ENCODE peak calls at places on chromosomes 13 and 19, in nine cellular contexts. One of them, this sample, is unnamed.

GRCh38 chr19:925912-926594 is at the start of gene ARID3A:
- DNase-seq in kidney epithelial cell: no peak
- DNase-seq in tibial nerve: no peak
- DNase-seq in cardiac fibroblast: no peak
- DNase-seq in SJSA1: peak
- DNase-seq in fibroblast of pulmonary artery: peak
- DNase-seq in cardiac muscle cell: peak
- DNase-seq in left lung: no peak
- DNase-seq in psoas muscle: peak
- DNase-seq in this sample: no peak

GRCh38 chr19:47145639-47146486 is 15.2 kb downstream of the SAE1 start:
- DNase-seq in kidney epithelial cell: no peak
- DNase-seq in tibial nerve: no peak
- DNase-seq in cardiac fibroblast: no peak
- DNase-seq in SJSA1: no peak
- DNase-seq in fibroblast of pulmonary artery: no peak
- DNase-seq in cardiac muscle cell: no peak
- DNase-seq in left lung: no peak
- DNase-seq in psoas muscle: no peak
- DNase-seq in this sample: no peak

GRCh38 chr19:52094526-52094925 is 1.0 kb downstream of the ZNF841 start:
- DNase-seq in kidney epithelial cell: no peak
- DNase-seq in tibial nerve: no peak
- DNase-seq in cardiac fibroblast: peak
- DNase-seq in SJSA1: peak
- DNase-seq in fibroblast of pulmonary artery: no peak
- DNase-seq in cardiac muscle cell: no peak
- DNase-seq in left lung: no peak
- DNase-seq in psoas muscle: no peak
- DNase-seq in this sample: no peak

GRCh38 chr13:71702253-71702652 is 164.8 kb downstream of the DACH1 start:
- DNase-seq in kidney epithelial cell: no peak
- DNase-seq in tibial nerve: no peak
- DNase-seq in cardiac fibroblast: no peak
- DNase-seq in SJSA1: no peak
- DNase-seq in fibroblast of pulmonary artery: no peak
- DNase-seq in cardiac muscle cell: no peak
- DNase-seq in left lung: no peak
- DNase-seq in psoas muscle: no peak
- DNase-seq in this sample: no peak

GRCh38 chr19:29665215-29665825 is at the start of gene PLEKHF1:
- DNase-seq in kidney epithelial cell: no peak
- DNase-seq in tibial nerve: peak
- DNase-seq in cardiac fibroblast: peak
- DNase-seq in SJSA1: peak
- DNase-seq in fibroblast of pulmonary artery: peak
- DNase-seq in cardiac muscle cell: peak
- DNase-seq in left lung: peak
- DNase-seq in psoas muscle: peak
- DNase-seq in this sample: peak

GRCh38 chr19:54298357-54299125 is 14.4 kb downstream of the LILRA5 start:
- DNase-seq in kidney epithelial cell: no peak
- DNase-seq in tibial nerve: no peak
- DNase-seq in cardiac fibroblast: no peak
- DNase-seq in SJSA1: no peak
- DNase-seq in fibroblast of pulmonary artery: no peak
- DNase-seq in cardiac muscle cell: no peak
- DNase-seq in left lung: no peak
- DNase-seq in psoas muscle: no peak
- DNase-seq in this sample: no peak

GRCh38 chr19:29532097-29532496 is 6.3 kb downstream of the VSTM2B start:
- DNase-seq in kidney epithelial cell: no peak
- DNase-seq in tibial nerve: no peak
- DNase-seq in cardiac fibroblast: no peak
- DNase-seq in SJSA1: no peak
- DNase-seq in fibroblast of pulmonary artery: no peak
- DNase-seq in cardiac muscle cell: no peak
- DNase-seq in left lung: peak
- DNase-seq in psoas muscle: no peak
- DNase-seq in this sample: no peak

GRCh38 chr13:44759222-44759721 is 183.1 kb upstream of the TSC22D1 start:
- DNase-seq in kidney epithelial cell: no peak
- DNase-seq in tibial nerve: no peak
- DNase-seq in cardiac fibroblast: no peak
- DNase-seq in SJSA1: no peak
- DNase-seq in fibroblast of pulmonary artery: no peak
- DNase-seq in cardiac muscle cell: no peak
- DNase-seq in left lung: no peak
- DNase-seq in psoas muscle: no peak
- DNase-seq in this sample: no peak

GRCh38 chr13:21673592-21674270 is 2.9 kb downstream of the FGF9 start:
- DNase-seq in kidney epithelial cell: no peak
- DNase-seq in tibial nerve: no peak
- DNase-seq in cardiac fibroblast: peak
- DNase-seq in SJSA1: peak
- DNase-seq in fibroblast of pulmonary artery: peak
- DNase-seq in cardiac muscle cell: peak
- DNase-seq in left lung: no peak
- DNase-seq in psoas muscle: peak
- DNase-seq in this sample: no peak

GRCh38 chr13:28035146-28035782 is 46.8 kb upstream of the URAD start:
- DNase-seq in kidney epithelial cell: no peak
- DNase-seq in tibial nerve: no peak
- DNase-seq in cardiac fibroblast: peak
- DNase-seq in SJSA1: no peak
- DNase-seq in fibroblast of pulmonary artery: no peak
- DNase-seq in cardiac muscle cell: no peak
- DNase-seq in left lung: no peak
- DNase-seq in psoas muscle: no peak
- DNase-seq in this sample: no peak

GRCh38 chr19:52992109-52993004 is 21.4 kb upstream of the ERVV-1 start:
- DNase-seq in kidney epithelial cell: no peak
- DNase-seq in tibial nerve: no peak
- DNase-seq in cardiac fibroblast: peak
- DNase-seq in SJSA1: no peak
- DNase-seq in fibroblast of pulmonary artery: peak
- DNase-seq in cardiac muscle cell: peak
- DNase-seq in left lung: peak
- DNase-seq in psoas muscle: no peak
- DNase-seq in this sample: no peak

GRCh38 chr19:5850743-5851293 is 431 bp downstream of the FUT3 start:
- DNase-seq in kidney epithelial cell: no peak
- DNase-seq in tibial nerve: no peak
- DNase-seq in cardiac fibroblast: peak
- DNase-seq in SJSA1: peak
- DNase-seq in fibroblast of pulmonary artery: peak
- DNase-seq in cardiac muscle cell: peak
- DNase-seq in left lung: peak
- DNase-seq in psoas muscle: no peak
- DNase-seq in this sample: peak

GRCh38 chr13:109496216-109496615 is 290.2 kb downstream of the IRS2 start:
- DNase-seq in kidney epithelial cell: no peak
- DNase-seq in tibial nerve: no peak
- DNase-seq in cardiac fibroblast: peak
- DNase-seq in SJSA1: no peak
- DNase-seq in fibroblast of pulmonary artery: no peak
- DNase-seq in cardiac muscle cell: no peak
- DNase-seq in left lung: no peak
- DNase-seq in psoas muscle: no peak
- DNase-seq in this sample: no peak

GRCh38 chr13:24407844-24408243 is 98.5 kb downstream of the C1QTNF9 start:
- DNase-seq in kidney epithelial cell: no peak
- DNase-seq in tibial nerve: no peak
- DNase-seq in cardiac fibroblast: no peak
- DNase-seq in SJSA1: no peak
- DNase-seq in fibroblast of pulmonary artery: no peak
- DNase-seq in cardiac muscle cell: no peak
- DNase-seq in left lung: no peak
- DNase-seq in psoas muscle: no peak
- DNase-seq in this sample: no peak

GRCh38 chr13:24997367-24997967 is 98.5 kb upstream of the PABPC3 start:
- DNase-seq in kidney epithelial cell: no peak
- DNase-seq in tibial nerve: peak
- DNase-seq in cardiac fibroblast: peak
- DNase-seq in SJSA1: peak
- DNase-seq in fibroblast of pulmonary artery: peak
- DNase-seq in cardiac muscle cell: peak
- DNase-seq in left lung: no peak
- DNase-seq in psoas muscle: no peak
- DNase-seq in this sample: peak

DNA sequence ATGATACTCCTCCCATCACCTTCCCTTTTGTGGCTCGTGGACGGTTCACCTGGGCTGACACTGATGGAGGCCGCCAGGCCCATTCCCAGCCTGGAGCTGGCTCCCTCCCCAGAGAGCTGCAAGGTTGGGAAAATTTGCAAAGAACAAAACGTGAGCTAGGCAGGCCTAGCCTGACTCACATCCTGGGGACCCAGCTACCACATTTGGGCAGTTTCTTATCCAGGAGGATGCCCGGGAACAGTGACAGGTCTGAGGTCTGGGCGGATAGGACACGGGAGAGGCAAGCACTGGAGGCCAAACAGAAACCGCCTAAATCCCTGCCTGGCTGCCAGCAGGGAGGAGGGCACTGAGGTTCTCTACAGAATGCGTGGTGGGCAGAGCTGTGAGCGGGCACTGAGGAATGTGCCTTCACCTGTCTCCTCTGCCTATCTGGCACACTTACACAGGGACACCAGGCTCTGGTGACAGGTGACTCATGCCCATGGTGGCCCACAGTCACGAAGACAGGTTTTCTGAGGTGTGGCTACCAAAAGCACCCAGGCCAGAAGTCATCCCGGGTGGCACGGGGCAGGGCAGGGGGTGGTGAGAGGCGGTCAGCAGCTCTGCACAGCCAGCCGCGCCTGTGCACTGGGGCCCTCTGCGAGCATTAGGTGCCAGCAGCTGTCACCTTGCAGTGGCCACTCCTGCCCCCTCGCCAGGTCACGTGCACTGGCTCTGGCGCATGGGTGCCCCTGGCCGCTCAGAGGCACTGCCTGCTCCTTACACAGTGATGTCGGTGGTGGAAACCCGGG is 23.2 kb downstream of the SH3GL1 start:
- DNase-seq in kidney epithelial cell: no peak
- DNase-seq in tibial nerve: no peak
- DNase-seq in cardiac fibroblast: no peak
- DNase-seq in SJSA1: no peak
- DNase-seq in fibroblast of pulmonary artery: no peak
- DNase-seq in cardiac muscle cell: no peak
- DNase-seq in left lung: peak
- DNase-seq in psoas muscle: peak
- DNase-seq in this sample: peak
- H3K4me3 ChIP-seq in kidney epithelial cell: no peak
- H3K4me3 ChIP-seq in tibial nerve: no peak
- H3K4me3 ChIP-seq in cardiac fibroblast: no peak
- H3K4me3 ChIP-seq in SJSA1: no peak
- H3K4me3 ChIP-seq in fibroblast of pulmonary artery: no peak
- H3K4me3 ChIP-seq in cardiac muscle cell: no peak
- H3K4me3 ChIP-seq in left lung: no peak
- H3K4me3 ChIP-seq in psoas muscle: no peak
- H3K4me3 ChIP-seq in this sample: no peak

DNA sequence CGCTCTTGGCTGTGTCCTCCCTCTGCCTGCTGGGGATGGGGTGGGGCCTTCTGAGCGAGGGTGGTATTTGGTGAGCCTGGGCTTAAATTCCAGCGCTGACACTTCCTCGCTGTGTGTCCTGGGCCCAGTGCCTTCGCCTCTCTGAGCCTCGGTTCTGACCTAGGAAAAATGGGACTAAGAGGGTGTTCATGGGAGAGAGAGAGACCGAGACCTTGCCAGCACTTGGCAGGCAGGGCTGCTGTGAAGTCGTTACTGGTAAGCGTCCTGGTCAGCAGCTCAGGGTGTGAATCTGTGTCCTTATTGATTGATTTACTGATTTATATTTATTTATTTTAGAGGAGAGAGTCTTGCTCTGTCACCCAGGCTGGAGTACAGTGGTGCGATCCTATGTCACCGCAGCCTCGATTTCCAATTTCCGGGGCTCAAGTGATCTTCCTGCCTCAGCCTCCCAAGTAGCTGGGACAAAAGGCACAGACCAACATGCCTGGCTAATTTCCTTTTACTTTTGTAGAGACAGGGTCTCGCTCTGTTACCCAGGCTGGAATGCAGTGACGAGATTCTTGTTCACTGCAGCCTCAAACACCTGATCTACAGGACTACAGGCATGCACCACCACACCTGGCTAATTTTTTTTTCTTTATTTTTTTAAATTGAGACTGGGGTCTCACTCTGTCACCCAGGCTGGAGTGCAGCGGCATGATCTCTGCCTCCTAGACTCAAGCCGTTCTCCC is 2.4 kb downstream of the PKN1 start:
- DNase-seq in kidney epithelial cell: no peak
- DNase-seq in tibial nerve: no peak
- DNase-seq in cardiac fibroblast: no peak
- DNase-seq in SJSA1: no peak
- DNase-seq in fibroblast of pulmonary artery: no peak
- DNase-seq in cardiac muscle cell: no peak
- DNase-seq in left lung: no peak
- DNase-seq in psoas muscle: no peak
- DNase-seq in this sample: no peak
- H3K4me3 ChIP-seq in kidney epithelial cell: no peak
- H3K4me3 ChIP-seq in tibial nerve: no peak
- H3K4me3 ChIP-seq in cardiac fibroblast: peak
- H3K4me3 ChIP-seq in SJSA1: peak
- H3K4me3 ChIP-seq in fibroblast of pulmonary artery: peak
- H3K4me3 ChIP-seq in cardiac muscle cell: no peak
- H3K4me3 ChIP-seq in left lung: peak
- H3K4me3 ChIP-seq in psoas muscle: peak
- H3K4me3 ChIP-seq in this sample: peak

GRCh38 chr19:36891768-36892357 is 24.2 kb downstream of the ZNF829 start:
- DNase-seq in kidney epithelial cell: no peak
- DNase-seq in tibial nerve: no peak
- DNase-seq in cardiac fibroblast: peak
- DNase-seq in SJSA1: no peak
- DNase-seq in fibroblast of pulmonary artery: no peak
- DNase-seq in cardiac muscle cell: no peak
- DNase-seq in left lung: no peak
- DNase-seq in psoas muscle: no peak
- DNase-seq in this sample: no peak
- H3K4me3 ChIP-seq in kidney epithelial cell: no peak
- H3K4me3 ChIP-seq in tibial nerve: no peak
- H3K4me3 ChIP-seq in cardiac fibroblast: no peak
- H3K4me3 ChIP-seq in SJSA1: no peak
- H3K4me3 ChIP-seq in fibroblast of pulmonary artery: no peak
- H3K4me3 ChIP-seq in cardiac muscle cell: no peak
- H3K4me3 ChIP-seq in left lung: no peak
- H3K4me3 ChIP-seq in psoas muscle: no peak
- H3K4me3 ChIP-seq in this sample: no peak

GRCh38 chr13:40986328-40986856 is 32.7 kb downstream of the ELF1 start:
- DNase-seq in kidney epithelial cell: no peak
- DNase-seq in tibial nerve: no peak
- DNase-seq in cardiac fibroblast: peak
- DNase-seq in SJSA1: no peak
- DNase-seq in fibroblast of pulmonary artery: no peak
- DNase-seq in cardiac muscle cell: peak
- DNase-seq in left lung: no peak
- DNase-seq in psoas muscle: no peak
- DNase-seq in this sample: peak
- H3K4me3 ChIP-seq in kidney epithelial cell: no peak
- H3K4me3 ChIP-seq in tibial nerve: no peak
- H3K4me3 ChIP-seq in cardiac fibroblast: no peak
- H3K4me3 ChIP-seq in SJSA1: no peak
- H3K4me3 ChIP-seq in fibroblast of pulmonary artery: no peak
- H3K4me3 ChIP-seq in cardiac muscle cell: no peak
- H3K4me3 ChIP-seq in left lung: no peak
- H3K4me3 ChIP-seq in psoas muscle: peak
- H3K4me3 ChIP-seq in this sample: no peak